ENCODE peak calls at places on chromosomes 3 and 15, in ten cellular contexts. U is RWPE1; H is AG10803; R is activated CD8-positive, alpha-beta memory T cell treated with anti-CD3 and anti-CD28 coated beads for 48 hours; V is stimulated activated CD4-positive, alpha-beta T cell treated with anti-CD3 and anti-CD28 coated beads, Interleukin-4, amount 100 ng/mL, for 1 hour; O is AG08395; X is EL; C is NT2/D1; S is lower lobe of right lung; M is stimulated activated naive CD4-positive, alpha-beta T cell treated with Interleukin-2 at 50 U/mL for 16 hours. A is an unnamed sample.

GRCh38 chr3:47156418-47156817 is 7.5 kb downstream of the SETD2 start:
- DNase-seq in U (no peak), H (no peak), R (no peak), V (no peak), O (no peak), X (no peak), C (no peak), S (no peak), M (no peak), A (no peak)

GRCh38 chr15:79967331-79968182 is 3.4 kb downstream of the BCL2A1 start:
- DNase-seq in U (no peak), H (no peak), R (no peak), V (no peak), O (no peak), X (no peak), C (no peak), S (no peak), M (peak), A (no peak)

GRCh38 chr3:192005989-192006388 is 545.0 kb downstream of the PYDC2 start:
- DNase-seq in U (no peak), H (no peak), R (no peak), V (no peak), O (no peak), X (peak), C (no peak), S (no peak), M (no peak), A (no peak)

GRCh38 chr3:46884929-46885328 is 7.4 kb downstream of the PTH1R start:
- DNase-seq in U (no peak), H (no peak), R (no peak), V (no peak), O (no peak), X (no peak), C (no peak), S (no peak), M (peak), A (no peak)

GRCh38 chr15:70356062-70356860 is 258.5 kb upstream of the TLE3 start:
- DNase-seq in U (no peak), H (no peak), R (no peak), V (no peak), O (no peak), X (no peak), C (no peak), S (no peak), M (no peak), A (no peak)

GRCh38 chr15:33675246-33675645 is 293.1 kb upstream of the CHRM5 start:
- DNase-seq in U (peak), H (peak), R (no peak), V (no peak), O (peak), X (peak), C (peak), S (no peak), M (no peak), A (no peak)

GRCh38 chr3:80190051-80190450 is 422.3 kb upstream of the ROBO1 start:
- DNase-seq in U (peak), H (peak), R (no peak), V (no peak), O (no peak), X (no peak), C (no peak), S (no peak), M (no peak), A (no peak)

GRCh38 chr3:192303235-192303634 is 424.1 kb downstream of the FGF12 start:
- DNase-seq in U (no peak), H (no peak), R (no peak), V (no peak), O (no peak), X (no peak), C (no peak), S (no peak), M (no peak), A (no peak)

GRCh38 chr3:197367081-197367780 is 68.8 kb upstream of the DLG1 start:
- DNase-seq in U (peak), H (peak), R (no peak), V (no peak), O (peak), X (peak), C (no peak), S (peak), M (no peak), A (no peak)

GRCh38 chr3:137808015-137808414 is 43.9 kb downstream of the SOX14 start:
- DNase-seq in U (no peak), H (no peak), R (no peak), V (no peak), O (no peak), X (no peak), C (no peak), S (no peak), M (no peak), A (no peak)

GRCh38 chr15:38589502-38589901 is 24.9 kb upstream of the RASGRP1 start:
- DNase-seq in U (peak), H (peak), R (no peak), V (no peak), O (peak), X (peak), C (no peak), S (no peak), M (no peak), A (no peak)

GRCh38 chr15:95687056-95687455 is 643.4 kb upstream of the NR2F2 start:
- DNase-seq in U (no peak), H (peak), R (no peak), V (no peak), O (no peak), X (no peak), C (no peak), S (no peak), M (no peak), A (no peak)

GRCh38 chr3:197256836-197257444 is 41.5 kb downstream of the DLG1 start:
- DNase-seq in U (peak), H (peak), R (no peak), V (no peak), O (peak), X (peak), C (peak), S (no peak), M (peak), A (no peak)

GRCh38 chr15:70339551-70340517 is 242.1 kb upstream of the TLE3 start:
- DNase-seq in U (no peak), H (peak), R (no peak), V (no peak), O (peak), X (peak), C (no peak), S (peak), M (no peak), A (no peak)

GRCh38 chr15:90513448-90513847 is 16.3 kb upstream of the CRTC3 start:
- DNase-seq in U (no peak), H (no peak), R (no peak), V (no peak), O (no peak), X (no peak), C (no peak), S (no peak), M (no peak), A (no peak)

GRCh38 chr3:115386347-115386746 is 237.0 kb upstream of the GAP43 start:
- DNase-seq in U (no peak), H (no peak), R (no peak), V (no peak), O (no peak), X (no peak), C (no peak), S (no peak), M (no peak), A (no peak)

GRCh38 chr15:40960151-40960885 is 7.0 kb downstream of the CHAC1 start:
- DNase-seq in U (no peak), H (no peak), R (no peak), V (no peak), O (no peak), X (no peak), C (no peak), S (no peak), M (no peak), A (no peak)

GRCh38 chr15:85137507-85138175 is 156.0 kb downstream of the PDE8A start:
- DNase-seq in U (no peak), H (no peak), R (no peak), V (no peak), O (no peak), X (no peak), C (no peak), S (no peak), M (no peak), A (no peak)

GRCh38 chr3:76099956-76100355 is 314.6 kb upstream of the ZNF717 start:
- DNase-seq in U (no peak), H (no peak), R (no peak), V (no peak), O (no peak), X (no peak), C (no peak), S (no peak), M (no peak), A (no peak)

GRCh38 chr3:39569095-39569494 is 101.6 kb downstream of the MOBP start:
- DNase-seq in U (no peak), H (no peak), R (no peak), V (no peak), O (no peak), X (no peak), C (no peak), S (no peak), M (no peak), A (no peak)

GRCh38 chr3:135915206-135915605 is 50.3 kb upstream of the PPP2R3A start:
- DNase-seq in U (no peak), H (no peak), R (no peak), V (no peak), O (no peak), X (no peak), C (no peak), S (no peak), M (no peak), A (no peak)

GRCh38 chr3:7999363-7999762 is 502.3 kb upstream of the LMCD1 start:
- DNase-seq in U (no peak), H (no peak), R (no peak), V (no peak), O (no peak), X (no peak), C (peak), S (no peak), M (no peak), A (no peak)

GRCh38 chr3:53194218-53195065 is 33.4 kb downstream of the PRKCD start:
- DNase-seq in U (no peak), H (peak), R (no peak), V (no peak), O (peak), X (peak), C (peak), S (no peak), M (no peak), A (no peak)

GRCh38 chr3:4741404-4742307 is 237.6 kb upstream of the BHLHE40 start:
- DNase-seq in U (peak), H (peak), R (no peak), V (no peak), O (peak), X (peak), C (no peak), S (no peak), M (no peak), A (no peak)

GRCh38 chr3:48157215-48157840 is 30.9 kb downstream of the CDC25A start:
- DNase-seq in U (peak), H (no peak), R (no peak), V (no peak), O (no peak), X (peak), C (no peak), S (peak), M (no peak), A (no peak)

GRCh38 chr3:52205727-52206372 is 7.9 kb downstream of the ALAS1 start:
- DNase-seq in U (peak), H (no peak), R (no peak), V (no peak), O (no peak), X (no peak), C (no peak), S (no peak), M (no peak), A (no peak)

GRCh38 chr15:76840830-76841460 is 64.2 kb downstream of the SCAPER start:
- DNase-seq in U (peak), H (peak), R (no peak), V (no peak), O (peak), X (peak), C (no peak), S (no peak), M (no peak), A (no peak)

GRCh38 chr15:79322306-79322705 is 11.4 kb downstream of the TMED3 start:
- DNase-seq in U (no peak), H (no peak), R (no peak), V (no peak), O (no peak), X (no peak), C (no peak), S (no peak), M (no peak), A (no peak)